ENCODE peak calls at places on chromosomes 6 and 20, in six cellular contexts. R is SK-N-SH, N is HepG2, T is HL-60, B is K562, H is GM12878. Y is an unnamed sample.

GRCh38 chr20:18197382-18198070 is 59.9 kb downstream of the KAT14 start:
- DNase-seq in R (no peak), T (no peak), B (no peak), N (no peak), H (no peak), Y (no peak)

GRCh38 chr6:127796713-127797112 is 104.1 kb downstream of the THEMIS start:
- DNase-seq in H (no peak), B (no peak), T (no peak), N (no peak), R (no peak), Y (no peak)

GRCh38 chr20:916125-916799 is at the start of gene ANGPT4:
- DNase-seq in H (no peak), T (peak; percentile 17), R (no peak), B (no peak), N (no peak), Y (no peak)

GRCh38 chr6:24744911-24745310 is 26.0 kb upstream of the C6orf62 start:
- DNase-seq in R (no peak), T (peak; percentile 26), B (no peak), H (no peak), N (no peak), Y (no peak)

GRCh38 chr20:41224281-41224680 is 86.9 kb downstream of the PLCG1 start:
- DNase-seq in T (no peak), B (no peak), H (no peak), R (no peak), N (no peak), Y (no peak)

GRCh38 chr6:29864037-29864795 is 36.6 kb downstream of the HLA-G start:
- DNase-seq in B (no peak), H (no peak), R (no peak), N (no peak), T (no peak), Y (no peak)

GRCh38 chr6:133047065-133047665 is 194.0 kb upstream of the EYA4 start:
- DNase-seq in R (no peak), N (no peak), T (no peak), H (no peak), B (no peak), Y (no peak)

GRCh38 chr6:16420715-16421461 is 182.5 kb downstream of the GMPR start:
- DNase-seq in B (no peak), H (peak; percentile 97), T (no peak), R (no peak), N (no peak), Y (no peak)

GRCh38 chr20:41168281-41169183 is 31.2 kb downstream of the PLCG1 start:
- DNase-seq in R (no peak), H (no peak), N (no peak), T (no peak), B (no peak), Y (no peak)

GRCh38 chr6:158954778-158955177 is 45.2 kb downstream of the RSPH3 start:
- DNase-seq in B (no peak), H (no peak), R (no peak), N (no peak), T (no peak), Y (no peak)

GRCh38 chr6:26553264-26553738 is 15.1 kb downstream of the HMGN4 start:
- DNase-seq in R (peak; percentile 74), H (no peak), N (peak; percentile 78), B (peak; percentile 88), T (peak; percentile 75), Y (peak; percentile 93)

GRCh38 chr6:159844737-159845645 is 44.9 kb downstream of the PNLDC1 start:
- DNase-seq in R (no peak), N (no peak), B (no peak), T (no peak), H (no peak), Y (no peak)

GRCh38 chr6:150534514-150534913 is 65.2 kb upstream of the PLEKHG1 start:
- DNase-seq in T (no peak), R (no peak), N (no peak), B (no peak), H (no peak), Y (no peak)

GRCh38 chr20:24235224-24235735 is 234.1 kb upstream of the SYNDIG1 start:
- DNase-seq in R (no peak), B (no peak), H (no peak), T (no peak), N (no peak), Y (no peak)

GRCh38 chr6:51777631-51778030 is 309.8 kb downstream of the PKHD1 start:
- DNase-seq in B (no peak), H (no peak), T (no peak), R (peak; percentile 17), N (no peak), Y (no peak)

GRCh38 chr6:117555882-117556498 is 46.3 kb downstream of the GOPC start:
- DNase-seq in H (no peak), R (no peak), B (peak; percentile 51), N (peak; percentile 27), T (peak; percentile 11), Y (peak; percentile 74)

GRCh38 chr20:37295595-37295994 is 6.1 kb downstream of the MANBAL start:
- DNase-seq in H (no peak), N (no peak), R (no peak), T (no peak), B (no peak), Y (no peak)

GRCh38 chr20:18323705-18324104 is 35.4 kb downstream of the ZNF133 start:
- DNase-seq in H (no peak), N (no peak), B (no peak), T (no peak), R (no peak), Y (peak; percentile 27)

GRCh38 chr6:133705731-133706130 is 183.2 kb upstream of the TCF21 start:
- DNase-seq in H (no peak), R (no peak), N (no peak), T (no peak), B (no peak), Y (no peak)

GRCh38 chr6:123803862-123804681 is at the start of gene NKAIN2:
- DNase-seq in T (no peak), B (no peak), R (no peak), N (no peak), H (no peak), Y (peak; percentile 80)

GRCh38 chr6:166809721-166810120 is 146.6 kb downstream of the RNASET2 start:
- DNase-seq in H (no peak), R (no peak), N (no peak), T (no peak), B (no peak), Y (no peak)

GRCh38 chr6:158654498-158654897 is 4.6 kb downstream of the SYTL3 start:
- DNase-seq in B (peak; percentile 43), R (peak; percentile 57), N (peak; percentile 41), T (peak; percentile 66), H (no peak), Y (no peak)

GRCh38 chr20:17614812-17615644 is 45.2 kb downstream of the DSTN start:
- DNase-seq in B (no peak), R (peak; percentile 13), H (no peak), N (no peak), T (peak; percentile 90), Y (no peak)

GRCh38 chr20:12984069-12984765 is 24.6 kb upstream of the SPTLC3 start:
- DNase-seq in T (no peak), R (no peak), B (no peak), N (no peak), H (no peak), Y (no peak)
- TF ChIP-seq GABPA in T (no peak), R (no peak), B (no peak), N (no peak), H (no peak), Y (no peak)

DNA sequence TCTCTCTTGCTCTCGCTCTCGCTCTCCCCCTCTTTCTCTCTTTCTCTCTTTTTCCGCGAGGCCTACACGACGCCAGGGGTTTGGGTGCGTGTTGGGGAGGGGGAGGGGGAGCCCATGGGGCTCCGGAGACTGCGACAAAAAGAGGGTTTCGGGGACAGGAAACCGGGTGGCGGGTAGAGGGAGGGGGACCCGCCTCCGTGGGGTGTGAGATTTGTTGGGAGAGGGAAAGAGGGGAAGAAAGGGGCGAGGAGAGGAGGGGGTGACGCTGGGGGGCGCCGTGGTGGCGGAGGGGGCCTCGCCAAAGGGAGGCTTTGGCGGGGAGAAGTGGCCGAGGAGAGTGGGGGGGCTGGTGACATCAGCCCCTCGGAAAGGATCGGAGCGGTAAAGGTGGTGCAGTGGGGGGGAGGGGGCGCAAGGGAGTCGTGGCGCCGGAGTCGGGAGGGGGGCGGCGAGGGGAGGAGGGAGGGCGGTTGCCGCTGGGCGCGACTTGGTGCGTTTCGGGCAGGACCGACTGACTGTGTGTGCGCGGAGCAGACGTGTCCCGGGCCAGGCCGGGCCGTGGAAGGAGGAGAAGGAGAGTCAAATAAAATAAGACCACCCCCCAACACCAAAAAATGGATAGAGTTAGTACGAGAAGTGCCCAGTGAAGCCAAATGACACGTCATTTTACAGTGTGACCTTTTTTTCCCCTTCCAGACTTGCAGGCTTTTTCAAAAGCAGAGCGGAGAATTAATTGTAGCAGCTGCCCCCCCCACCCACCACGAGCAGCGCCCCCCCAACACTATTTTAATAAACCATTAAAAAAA is 39.8 kb downstream of the GNAS start:
- DNase-seq in B (peak; percentile 85), R (peak; percentile 89), H (no peak), T (peak; percentile 68), N (peak; percentile 73), Y (no peak)
- TF ChIP-seq GABPA in B (peak; percentile 35), R (no peak), H (no peak), T (no peak), N (no peak), Y (no peak)

GRCh38 chr6:81326856-81327561 is 425.5 kb downstream of the TENT5A start:
- DNase-seq in B (no peak), N (no peak), H (no peak), R (no peak), T (no peak), Y (no peak)

GRCh38 chr6:81331526-81331925 is 421.0 kb downstream of the TENT5A start:
- DNase-seq in B (no peak), H (no peak), N (no peak), R (no peak), T (no peak), Y (no peak)

GRCh38 chr6:81328700-81329099 is 423.8 kb downstream of the TENT5A start:
- DNase-seq in T (no peak), N (no peak), B (no peak), R (no peak), H (no peak), Y (no peak)
- TF ChIP-seq GABPA in T (no peak), N (no peak), B (no peak), R (no peak), H (no peak), Y (no peak)

GRCh38 chr6:163354779-163355431 is 59.6 kb upstream of the QKI start:
- DNase-seq in H (peak; percentile 9), B (no peak), T (peak; percentile 66), N (no peak), R (peak; percentile 45), Y (no peak)

GRCh38 chr6:163352011-163352685 is 62.4 kb upstream of the QKI start:
- DNase-seq in R (no peak), N (no peak), H (no peak), T (no peak), B (no peak), Y (no peak)

GRCh38 chr6:163352966-163353365 is 61.6 kb upstream of the QKI start:
- DNase-seq in R (no peak), B (no peak), N (no peak), H (no peak), T (no peak), Y (no peak)

GRCh38 chr6:163355471-163355991 is 59.0 kb upstream of the QKI start:
- DNase-seq in H (no peak), R (peak; percentile 36), B (no peak), T (peak; percentile 78), N (peak; percentile 15), Y (no peak)

DNA sequence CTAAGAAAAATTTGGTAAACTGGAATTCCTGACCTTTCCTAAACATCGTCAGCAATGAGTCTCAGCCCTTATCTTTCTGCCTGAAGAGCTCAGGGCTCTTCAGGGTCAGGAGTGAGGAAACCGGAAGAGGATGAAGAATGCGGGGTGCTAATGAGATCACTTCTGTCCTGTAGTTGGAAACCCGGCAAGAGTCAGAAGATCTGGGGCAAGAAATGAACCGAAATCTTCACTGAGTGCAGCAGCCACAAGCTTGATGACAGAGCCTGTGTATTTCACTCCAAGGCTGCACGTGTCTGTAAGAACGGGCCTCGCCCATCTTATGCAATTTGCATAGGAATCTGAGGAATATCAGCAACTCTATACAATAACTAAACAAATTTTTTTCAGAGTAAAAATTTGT is 60.4 kb upstream of the QKI start:
- DNase-seq in H (no peak), N (no peak), R (no peak), T (no peak), B (peak; percentile 37), Y (no peak)
- TF ChIP-seq GABPA in H (no peak), N (no peak), R (no peak), T (no peak), B (peak; percentile 71), Y (no peak)

Y was measured in H1.